ENCODE peak calls at places on chromosomes 3 and 15, in ten cellular contexts. One of them, this sample, is unnamed.

GRCh38 chr3:42652611-42653302 is 740 bp upstream of the ZBTB47 start:
- DNase-seq in MM.1S: no peak
- DNase-seq in HCT116: peak; percentile 69
- DNase-seq in GM23248: peak; percentile 93
- DNase-seq in DND-41: no peak
- DNase-seq in neural progenitor cell: no peak
- DNase-seq in fibroblast of lung: peak; percentile 85
- DNase-seq in mammary epithelial cell: peak; percentile 75
- DNase-seq in H1: no peak
- DNase-seq in hepatocyte: peak; percentile 60
- DNase-seq in this sample: peak; percentile 72

GRCh38 chr15:68644088-68644904 is 65.5 kb downstream of the CORO2B start:
- DNase-seq in MM.1S: no peak
- DNase-seq in HCT116: peak; percentile 22
- DNase-seq in GM23248: peak; percentile 93
- DNase-seq in DND-41: no peak
- DNase-seq in neural progenitor cell: no peak
- DNase-seq in fibroblast of lung: peak; percentile 83
- DNase-seq in mammary epithelial cell: peak; percentile 62
- DNase-seq in H1: no peak
- DNase-seq in hepatocyte: peak; percentile 22
- DNase-seq in this sample: no peak

GRCh38 chr3:149618151-149619123 is 39.4 kb downstream of the WWTR1 start:
- DNase-seq in MM.1S: no peak
- DNase-seq in HCT116: no peak
- DNase-seq in GM23248: no peak
- DNase-seq in DND-41: no peak
- DNase-seq in neural progenitor cell: no peak
- DNase-seq in fibroblast of lung: peak; percentile 52
- DNase-seq in mammary epithelial cell: peak; percentile 47
- DNase-seq in H1: no peak
- DNase-seq in hepatocyte: no peak
- DNase-seq in this sample: no peak

GRCh38 chr3:27378331-27378730 is 9.1 kb upstream of the NEK10 start:
- DNase-seq in MM.1S: no peak
- DNase-seq in HCT116: no peak
- DNase-seq in GM23248: no peak
- DNase-seq in DND-41: no peak
- DNase-seq in neural progenitor cell: no peak
- DNase-seq in fibroblast of lung: no peak
- DNase-seq in mammary epithelial cell: no peak
- DNase-seq in H1: no peak
- DNase-seq in hepatocyte: no peak
- DNase-seq in this sample: no peak

GRCh38 chr15:52730163-52730562 is 51.0 kb upstream of the ATOSA start:
- DNase-seq in MM.1S: peak; percentile 91
- DNase-seq in HCT116: no peak
- DNase-seq in GM23248: peak; percentile 64
- DNase-seq in DND-41: peak; percentile 27
- DNase-seq in neural progenitor cell: no peak
- DNase-seq in fibroblast of lung: peak; percentile 34
- DNase-seq in mammary epithelial cell: peak; percentile 22
- DNase-seq in H1: no peak
- DNase-seq in hepatocyte: no peak
- DNase-seq in this sample: peak; percentile 67

GRCh38 chr15:52185151-52185561 is 6.0 kb downstream of the GNB5 start:
- DNase-seq in MM.1S: no peak
- DNase-seq in HCT116: no peak
- DNase-seq in GM23248: no peak
- DNase-seq in DND-41: no peak
- DNase-seq in neural progenitor cell: no peak
- DNase-seq in fibroblast of lung: no peak
- DNase-seq in mammary epithelial cell: no peak
- DNase-seq in H1: no peak
- DNase-seq in hepatocyte: no peak
- DNase-seq in this sample: no peak

GRCh38 chr3:177778633-177779032 is 581.4 kb upstream of the TBL1XR1 start:
- DNase-seq in MM.1S: peak; percentile 71
- DNase-seq in HCT116: no peak
- DNase-seq in GM23248: no peak
- DNase-seq in DND-41: peak; percentile 29
- DNase-seq in neural progenitor cell: no peak
- DNase-seq in fibroblast of lung: no peak
- DNase-seq in mammary epithelial cell: no peak
- DNase-seq in H1: no peak
- DNase-seq in hepatocyte: no peak
- DNase-seq in this sample: peak; percentile 18

GRCh38 chr15:98444067-98444600 is 204.2 kb upstream of the IGF1R start:
- DNase-seq in MM.1S: no peak
- DNase-seq in HCT116: no peak
- DNase-seq in GM23248: no peak
- DNase-seq in DND-41: no peak
- DNase-seq in neural progenitor cell: no peak
- DNase-seq in fibroblast of lung: no peak
- DNase-seq in mammary epithelial cell: no peak
- DNase-seq in H1: no peak
- DNase-seq in hepatocyte: no peak
- DNase-seq in this sample: peak; percentile 45

GRCh38 chr15:31016446-31016915 is 25.1 kb upstream of the MTMR10 start:
- DNase-seq in MM.1S: no peak
- DNase-seq in HCT116: no peak
- DNase-seq in GM23248: peak; percentile 60
- DNase-seq in DND-41: no peak
- DNase-seq in neural progenitor cell: no peak
- DNase-seq in fibroblast of lung: peak; percentile 89
- DNase-seq in mammary epithelial cell: peak; percentile 61
- DNase-seq in H1: no peak
- DNase-seq in hepatocyte: no peak
- DNase-seq in this sample: no peak

GRCh38 chr3:21435871-21436270 is 315.1 kb downstream of the ZNF385D start:
- DNase-seq in MM.1S: no peak
- DNase-seq in HCT116: no peak
- DNase-seq in GM23248: peak; percentile 98
- DNase-seq in DND-41: no peak
- DNase-seq in neural progenitor cell: no peak
- DNase-seq in fibroblast of lung: peak; percentile 99
- DNase-seq in mammary epithelial cell: peak; percentile 95
- DNase-seq in H1: no peak
- DNase-seq in hepatocyte: no peak
- DNase-seq in this sample: no peak

GRCh38 chr3:194939949-194940770 is 254.5 kb downstream of the FAM43A start:
- DNase-seq in MM.1S: no peak
- DNase-seq in HCT116: no peak
- DNase-seq in GM23248: no peak
- DNase-seq in DND-41: no peak
- DNase-seq in neural progenitor cell: no peak
- DNase-seq in fibroblast of lung: no peak
- DNase-seq in mammary epithelial cell: no peak
- DNase-seq in H1: no peak
- DNase-seq in hepatocyte: no peak
- DNase-seq in this sample: no peak

GRCh38 chr3:132867956-132868355 is 145.7 kb upstream of the NPHP3 start:
- DNase-seq in MM.1S: no peak
- DNase-seq in HCT116: no peak
- DNase-seq in GM23248: peak; percentile 46
- DNase-seq in DND-41: no peak
- DNase-seq in neural progenitor cell: no peak
- DNase-seq in fibroblast of lung: peak; percentile 68
- DNase-seq in mammary epithelial cell: peak; percentile 32
- DNase-seq in H1: no peak
- DNase-seq in hepatocyte: no peak
- DNase-seq in this sample: no peak

DNA sequence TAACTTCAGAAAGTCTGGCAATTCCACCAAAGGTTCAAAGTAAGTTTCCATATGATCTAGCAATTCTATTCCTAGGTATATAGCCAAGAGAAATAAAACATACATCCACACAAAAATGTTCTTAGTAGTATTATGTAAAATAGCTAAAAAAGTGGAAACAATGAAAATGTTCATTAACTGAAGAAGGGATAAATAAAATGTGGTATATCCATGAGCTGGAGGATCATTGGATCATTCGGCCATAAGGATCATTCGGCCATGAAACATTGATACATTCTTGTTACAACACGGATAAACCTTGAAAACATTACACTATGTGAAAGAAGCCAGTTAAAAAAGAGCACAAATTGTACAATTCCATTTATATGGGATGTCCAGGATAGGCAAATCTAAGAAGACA is 2.4 kb downstream of the KPNA4 start:
- DNase-seq in MM.1S: no peak
- DNase-seq in HCT116: no peak
- DNase-seq in GM23248: no peak
- DNase-seq in DND-41: no peak
- DNase-seq in neural progenitor cell: no peak
- DNase-seq in fibroblast of lung: no peak
- DNase-seq in mammary epithelial cell: no peak
- DNase-seq in H1: no peak
- DNase-seq in hepatocyte: no peak
- DNase-seq in this sample: no peak
- H4K20me1 ChIP-seq in MM.1S: peaks cover 48% of the 10 kb centered on the region
- H4K20me1 ChIP-seq in HCT116: peaks cover 25% of the 10 kb centered on the region
- H4K20me1 ChIP-seq in GM23248: peaks cover 44% of the 10 kb centered on the region
- H4K20me1 ChIP-seq in DND-41: peaks cover 48% of the 10 kb centered on the region
- H4K20me1 ChIP-seq in neural progenitor cell: peaks cover 64% of the 10 kb centered on the region
- H4K20me1 ChIP-seq in fibroblast of lung: peaks cover 12% of the 10 kb centered on the region
- H4K20me1 ChIP-seq in mammary epithelial cell: peaks cover 3% of the 10 kb centered on the region
- H4K20me1 ChIP-seq in H1: peaks cover 12% of the 10 kb centered on the region
- H4K20me1 ChIP-seq in hepatocyte: peaks cover 64% of the 10 kb centered on the region
- H4K20me1 ChIP-seq in this sample: peaks cover 63% of the 10 kb centered on the region

DNA sequence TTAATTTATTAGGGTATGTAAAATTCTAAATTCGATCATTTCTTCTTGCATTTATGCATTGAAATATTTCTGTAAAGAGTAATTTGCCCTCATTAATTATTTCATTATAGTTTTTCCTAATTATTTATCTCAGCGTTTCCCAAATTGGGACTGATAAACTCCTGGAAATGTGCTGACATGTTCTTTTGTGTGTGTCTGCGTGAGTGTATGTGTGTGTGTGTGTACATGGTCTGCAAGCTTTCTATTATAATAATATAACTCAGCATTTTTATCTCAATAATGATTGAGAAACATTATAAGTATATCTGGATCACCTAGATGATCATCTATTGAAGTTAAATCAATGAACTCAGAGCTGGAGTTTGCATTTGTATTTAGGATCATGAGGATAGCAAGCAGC is 38.7 kb downstream of the TMEM45A start:
- DNase-seq in MM.1S: no peak
- DNase-seq in HCT116: no peak
- DNase-seq in GM23248: no peak
- DNase-seq in DND-41: no peak
- DNase-seq in neural progenitor cell: no peak
- DNase-seq in fibroblast of lung: no peak
- DNase-seq in mammary epithelial cell: no peak
- DNase-seq in H1: no peak
- DNase-seq in hepatocyte: no peak
- DNase-seq in this sample: no peak
- H3K4me1 ChIP-seq in MM.1S: no peaks in the 10 kb centered on the region
- H3K4me1 ChIP-seq in HCT116: peaks cover 4% of the 10 kb centered on the region
- H3K4me1 ChIP-seq in GM23248: peaks cover 55% of the 10 kb centered on the region
- H3K4me1 ChIP-seq in DND-41: no peaks in the 10 kb centered on the region
- H3K4me1 ChIP-seq in neural progenitor cell: no peaks in the 10 kb centered on the region
- H3K4me1 ChIP-seq in fibroblast of lung: peaks cover 2% of the 10 kb centered on the region
- H3K4me1 ChIP-seq in mammary epithelial cell: peaks cover 27% of the 10 kb centered on the region
- H3K4me1 ChIP-seq in H1: no peaks in the 10 kb centered on the region
- H3K4me1 ChIP-seq in hepatocyte: no peaks in the 10 kb centered on the region
- H3K4me1 ChIP-seq in this sample: peaks cover 30% of the 10 kb centered on the region

GRCh38 chr3:185176756-185177359 is 24.0 kb upstream of the C3orf70 start:
- DNase-seq in MM.1S: peak; percentile 74
- DNase-seq in HCT116: peak; percentile 8
- DNase-seq in GM23248: peak; percentile 53
- DNase-seq in DND-41: peak; percentile 39
- DNase-seq in neural progenitor cell: peak; percentile 62
- DNase-seq in fibroblast of lung: peak; percentile 14
- DNase-seq in mammary epithelial cell: no peak
- DNase-seq in H1: no peak
- DNase-seq in hepatocyte: peak; percentile 47
- DNase-seq in this sample: peak; percentile 46

GRCh38 chr3:185172086-185173049 is 19.5 kb upstream of the C3orf70 start:
- DNase-seq in MM.1S: no peak
- DNase-seq in HCT116: no peak
- DNase-seq in GM23248: no peak
- DNase-seq in DND-41: no peak
- DNase-seq in neural progenitor cell: peak; percentile 21
- DNase-seq in fibroblast of lung: no peak
- DNase-seq in mammary epithelial cell: no peak
- DNase-seq in H1: no peak
- DNase-seq in hepatocyte: no peak
- DNase-seq in this sample: no peak

DNA sequence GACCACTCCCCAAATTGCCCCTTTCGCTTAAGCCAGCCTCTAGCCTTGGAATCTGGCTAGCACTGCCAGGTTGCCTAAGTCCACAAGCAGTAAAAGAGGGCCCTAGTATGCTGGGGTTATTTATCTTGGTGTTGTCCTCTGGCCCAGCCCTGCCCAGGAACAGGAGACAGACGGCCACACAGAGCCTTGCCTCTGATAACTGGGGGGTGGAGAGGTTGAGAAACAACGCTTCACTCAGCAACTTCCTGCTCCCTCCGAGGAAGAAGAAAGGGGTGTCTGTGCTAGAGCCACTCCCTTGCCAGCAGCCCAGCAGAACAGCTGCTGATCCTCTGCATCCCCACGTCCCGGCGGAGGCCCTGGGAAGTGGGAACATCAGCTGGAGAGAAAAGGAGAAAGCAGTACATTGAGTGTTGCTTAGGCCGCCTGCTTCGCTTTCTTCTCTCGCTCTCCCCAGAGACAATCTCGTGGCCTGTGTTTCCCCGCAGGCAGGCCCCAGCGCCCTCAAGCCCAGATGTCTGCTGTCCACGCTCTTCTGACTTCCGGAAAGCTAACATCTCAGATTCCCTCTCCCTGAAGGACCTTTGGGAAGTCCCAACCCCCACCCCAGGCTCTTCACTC is 22.6 kb upstream of the C3orf70 start:
- DNase-seq in MM.1S: peak; percentile 72
- DNase-seq in HCT116: no peak
- DNase-seq in GM23248: no peak
- DNase-seq in DND-41: no peak
- DNase-seq in neural progenitor cell: peak; percentile 30
- DNase-seq in fibroblast of lung: peak; percentile 19
- DNase-seq in mammary epithelial cell: no peak
- DNase-seq in H1: no peak
- DNase-seq in hepatocyte: peak; percentile 73
- DNase-seq in this sample: no peak
- H3K4me3 ChIP-seq in MM.1S: peak overlapping the region; percentile 17
- H3K4me3 ChIP-seq in HCT116: no peak overlapping the region
- H3K4me3 ChIP-seq in GM23248: no peak overlapping the region
- H3K4me3 ChIP-seq in DND-41: no peak overlapping the region
- H3K4me3 ChIP-seq in neural progenitor cell: no peak overlapping the region
- H3K4me3 ChIP-seq in fibroblast of lung: no peak overlapping the region
- H3K4me3 ChIP-seq in mammary epithelial cell: no peak overlapping the region
- H3K4me3 ChIP-seq in H1: no peak overlapping the region
- H3K4me3 ChIP-seq in hepatocyte: no peak overlapping the region
- H3K4me3 ChIP-seq in this sample: no peak overlapping the region

DNA sequence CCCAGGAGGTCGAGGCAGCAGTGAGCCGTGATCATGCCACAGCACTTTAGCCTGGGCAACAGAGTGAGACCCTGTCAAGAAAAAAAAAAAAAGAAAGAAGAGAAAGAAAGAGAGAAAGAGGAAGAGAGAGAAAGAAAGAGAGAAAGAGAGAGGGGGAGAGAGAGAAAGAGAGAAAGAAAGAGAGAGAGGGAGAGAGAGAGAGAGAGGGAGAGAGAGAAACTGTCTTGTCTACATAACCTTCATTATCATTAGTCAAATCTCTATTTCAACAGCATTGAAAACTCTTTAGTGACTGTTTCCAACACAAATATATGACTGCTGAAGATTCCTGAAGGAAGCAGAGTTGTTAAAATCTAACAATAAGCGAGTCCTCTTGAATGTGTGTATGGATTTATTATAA is 304.3 kb downstream of the MAGI1 start:
- DNase-seq in MM.1S: no peak
- DNase-seq in HCT116: no peak
- DNase-seq in GM23248: no peak
- DNase-seq in DND-41: no peak
- DNase-seq in neural progenitor cell: no peak
- DNase-seq in fibroblast of lung: no peak
- DNase-seq in mammary epithelial cell: no peak
- DNase-seq in H1: no peak
- DNase-seq in hepatocyte: no peak
- DNase-seq in this sample: no peak
- H4K20me1 ChIP-seq in MM.1S: no peaks in the 10 kb centered on the region
- H4K20me1 ChIP-seq in HCT116: no peaks in the 10 kb centered on the region
- H4K20me1 ChIP-seq in GM23248: peaks cover 3% of the 10 kb centered on the region
- H4K20me1 ChIP-seq in DND-41: no peaks in the 10 kb centered on the region
- H4K20me1 ChIP-seq in neural progenitor cell: no peaks in the 10 kb centered on the region
- H4K20me1 ChIP-seq in fibroblast of lung: no peaks in the 10 kb centered on the region
- H4K20me1 ChIP-seq in mammary epithelial cell: no peaks in the 10 kb centered on the region
- H4K20me1 ChIP-seq in H1: no peaks in the 10 kb centered on the region
- H4K20me1 ChIP-seq in hepatocyte: no peaks in the 10 kb centered on the region
- H4K20me1 ChIP-seq in this sample: no peaks in the 10 kb centered on the region